ENCODE peak calls at places on chromosome 3, in four cellular contexts. Z is activated T-cell treated with anti-CD3 and anti-CD28 coated beads for 1 hour; F is stimulated activated CD8-positive, alpha-beta memory T cell treated with anti-CD3 and anti-CD28 coated beads, Interleukin-4, amount 100 ng/mL, for 4 hours; A is anterior cingulate cortex. H is an unnamed sample.

GRCh38 chr3:181316481-181316880 is 326.9 kb upstream of the DNAJC19 start:
- DNase-seq in F (no peak), A (no peak), Z (no peak), H (no peak)

GRCh38 chr3:141456328-141456689 is 30.5 kb upstream of the RASA2 start:
- DNase-seq in A (no peak), Z (no peak), F (no peak), H (no peak)

GRCh38 chr3:148101061-148101460 is 596.6 kb upstream of the AGTR1 start:
- DNase-seq in F (no peak), Z (no peak), A (no peak), H (peak; percentile 9)

GRCh38 chr3:117726776-117727175 is 1017.2 kb downstream of the TUSC7 start:
- DNase-seq in F (no peak), A (no peak), Z (no peak), H (no peak)

GRCh38 chr3:186973702-186974101 is 43.4 kb downstream of the ST6GAL1 start:
- DNase-seq in A (no peak), F (no peak), Z (no peak), H (no peak)

GRCh38 chr3:47989981-47990440 is 26.2 kb downstream of the MAP4 start:
- DNase-seq in F (peak; percentile 47), A (peak; percentile 25), Z (peak; percentile 56), H (peak; percentile 96)

GRCh38 chr3:106829206-106829605 is 548.0 kb upstream of the CCDC54 start:
- DNase-seq in Z (no peak), A (no peak), F (no peak), H (no peak)

GRCh38 chr3:56801151-56801596 is 575 bp downstream of the ARHGEF3 start:
- DNase-seq in F (no peak), Z (no peak), A (no peak), H (peak; percentile 78)

GRCh38 chr3:127667119-127667681 is 5.6 kb upstream of the ABTB1 start:
- DNase-seq in F (no peak), Z (no peak), A (no peak), H (peak; percentile 90)

GRCh38 chr3:188064831-188065493 is 89.0 kb upstream of the LPP start:
- DNase-seq in F (no peak), A (no peak), Z (no peak), H (no peak)

GRCh38 chr3:3603351-3603750 is 195.9 kb upstream of the LRRN1 start:
- DNase-seq in A (no peak), Z (no peak), F (no peak), H (no peak)

GRCh38 chr3:124879395-124879723 is 7.8 kb downstream of the ITGB5 start:
- DNase-seq in Z (no peak), A (no peak), F (no peak), H (no peak)

GRCh38 chr3:142724682-142725351 is 983 bp downstream of the TRPC1 start:
- DNase-seq in F (no peak), Z (peak; percentile 3), A (peak; percentile 6), H (peak; percentile 73)

GRCh38 chr3:177944228-177944661 is 592.0 kb upstream of the KCNMB2 start:
- DNase-seq in A (no peak), F (no peak), Z (no peak), H (no peak)

GRCh38 chr3:102980379-102980726 is 545.5 kb downstream of the ZPLD1 start:
- DNase-seq in Z (no peak), F (no peak), A (no peak), H (no peak)

GRCh38 chr3:72659609-72660008 is 188.6 kb downstream of the SHQ1 start:
- DNase-seq in A (no peak), F (no peak), Z (no peak), H (no peak)

GRCh38 chr3:15753056-15753710 is 44.6 kb downstream of the ANKRD28 start:
- DNase-seq in A (no peak), Z (no peak), F (no peak), H (peak; percentile 61)

GRCh38 chr3:106965286-106965685 is 412.0 kb upstream of the CCDC54 start:
- DNase-seq in A (no peak), Z (no peak), F (no peak), H (peak; percentile 8)

GRCh38 chr3:50260942-50261441 is 8.0 kb upstream of the SEMA3B start:
- DNase-seq in A (no peak), F (no peak), Z (no peak), H (no peak)

GRCh38 chr3:194076486-194076885 is 59.5 kb upstream of the HES1 start:
- DNase-seq in F (no peak), Z (no peak), A (no peak), H (no peak)

GRCh38 chr3:16945330-16945729 is 60.6 kb downstream of the PLCL2 start:
- DNase-seq in A (no peak), F (no peak), Z (no peak), H (no peak)

GRCh38 chr3:32816439-32817194 is 1.2 kb upstream of the TRIM71 start:
- DNase-seq in A (peak; percentile 8), Z (no peak), F (no peak), H (no peak)

GRCh38 chr3:153901991-153902390 is 219.2 kb upstream of the ARHGEF26 start:
- DNase-seq in Z (no peak), F (no peak), A (no peak), H (no peak)

GRCh38 chr3:72756900-72757299 is 91.3 kb downstream of the SHQ1 start:
- DNase-seq in A (no peak), Z (peak; percentile 22), F (no peak), H (no peak)

GRCh38 chr3:197880361-197881339 is 69.3 kb upstream of the RPL35A start:
- DNase-seq in A (no peak), F (no peak), Z (no peak), H (no peak)

GRCh38 chr3:38493019-38493418 is 3.1 kb upstream of the EXOG start:
- DNase-seq in Z (no peak), F (no peak), A (no peak), H (no peak)

GRCh38 chr3:148079370-148079769 is 618.3 kb upstream of the AGTR1 start:
- DNase-seq in F (no peak), Z (no peak), A (peak; percentile 1), H (peak; percentile 89)

GRCh38 chr3:134483195-134483890 is 2.4 kb downstream of the ANAPC13 start:
- DNase-seq in A (no peak), Z (no peak), F (no peak), H (no peak)

GRCh38 chr3:109943181-109943580 is 605.8 kb upstream of the DPPA4 start:
- DNase-seq in F (no peak), A (no peak), Z (no peak), H (no peak)

H was measured in G401.